ENCODE peak calls at places on chromosomes 3 and 15, in five cellular contexts. J is GM12878, R is DND-41, K is IMR-90, H is neural progenitor cell. P is an unnamed sample.

GRCh38 chr15:92647467-92648163 is 8.0 kb downstream of the FAM174B start:
- DNase-seq in J (no peak), R (no peak), K (no peak), H (peak), P (no peak)

GRCh38 chr15:66819084-66819483 is 117.0 kb downstream of the SMAD6 start:
- DNase-seq in J (peak), R (no peak), K (no peak), H (no peak), P (no peak)

GRCh38 chr15:62301993-62302665 is 137.0 kb upstream of the C2CD4B start:
- DNase-seq in J (no peak), R (no peak), K (peak), H (no peak), P (no peak)

GRCh38 chr3:185586644-185586964 is 509 bp downstream of the SENP2 start:
- DNase-seq in J (no peak), R (no peak), K (no peak), H (no peak), P (no peak)

GRCh38 chr3:41304603-41305002 is 105.3 kb downstream of the CTNNB1 start:
- DNase-seq in J (no peak), R (no peak), K (peak), H (no peak), P (no peak)

GRCh38 chr3:194178693-194179092 is 42.7 kb downstream of the HES1 start:
- DNase-seq in J (no peak), R (no peak), K (no peak), H (no peak), P (no peak)

GRCh38 chr3:183267140-183267539 is 14.1 kb downstream of the B3GNT5 start:
- DNase-seq in J (no peak), R (no peak), K (no peak), H (no peak), P (no peak)

GRCh38 chr3:50089603-50089945 is 855 bp downstream of the RBM5 start:
- DNase-seq in J (no peak), R (no peak), K (peak), H (peak), P (no peak)

GRCh38 chr15:69337133-69337532 is 38.4 kb downstream of the PAQR5 start:
- DNase-seq in J (no peak), R (no peak), K (peak), H (no peak), P (no peak)

GRCh38 chr3:37179144-37179967 is 5.0 kb upstream of the LRRFIP2 start:
- DNase-seq in J (no peak), R (no peak), K (no peak), H (no peak), P (no peak)

GRCh38 chr15:32803631-32804030 is 85.8 kb downstream of the GREM1 start:
- DNase-seq in J (no peak), R (no peak), K (peak), H (no peak), P (no peak)

GRCh38 chr3:106566277-106566676 is 697.5 kb upstream of the CBLB start:
- DNase-seq in J (peak), R (no peak), K (no peak), H (peak), P (no peak)

GRCh38 chr3:75814797-75815196 is 29.4 kb upstream of the ZNF717 start:
- DNase-seq in J (no peak), R (no peak), K (no peak), H (no peak), P (no peak)

GRCh38 chr3:8964436-8965370 is 1.4 kb upstream of the RAD18 start:
- DNase-seq in J (no peak), R (no peak), K (peak), H (no peak), P (no peak)

GRCh38 chr3:128075516-128076464 is 23.6 kb downstream of the SEC61A1 start:
- DNase-seq in J (no peak), R (no peak), K (peak), H (peak), P (peak)

DNA sequence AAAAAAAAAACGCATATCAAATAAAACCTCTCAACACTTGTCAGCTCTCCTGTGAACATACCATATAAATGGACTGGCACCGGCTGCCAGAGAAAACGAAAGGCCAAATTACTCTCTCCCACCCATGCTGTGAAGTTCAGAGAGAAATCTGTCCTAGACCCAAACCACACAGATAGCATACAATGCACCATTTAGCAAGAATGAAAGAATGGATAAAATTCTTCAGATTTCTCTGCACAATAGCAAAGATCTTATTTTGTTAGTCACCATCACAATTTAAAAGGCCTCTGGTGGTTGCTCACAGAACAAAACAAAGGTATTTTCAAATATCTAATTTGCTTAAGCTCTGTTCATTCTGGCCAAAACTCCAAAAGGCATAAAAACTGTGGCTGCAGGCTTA is 93.9 kb upstream of the BHLHE40 start:
- DNase-seq in J (no peak), R (no peak), K (no peak), H (no peak), P (no peak)
- H3K27ac ChIP-seq in J (no peak), R (no peak), K (no peak), H (no peak), P (no peak)

DNA sequence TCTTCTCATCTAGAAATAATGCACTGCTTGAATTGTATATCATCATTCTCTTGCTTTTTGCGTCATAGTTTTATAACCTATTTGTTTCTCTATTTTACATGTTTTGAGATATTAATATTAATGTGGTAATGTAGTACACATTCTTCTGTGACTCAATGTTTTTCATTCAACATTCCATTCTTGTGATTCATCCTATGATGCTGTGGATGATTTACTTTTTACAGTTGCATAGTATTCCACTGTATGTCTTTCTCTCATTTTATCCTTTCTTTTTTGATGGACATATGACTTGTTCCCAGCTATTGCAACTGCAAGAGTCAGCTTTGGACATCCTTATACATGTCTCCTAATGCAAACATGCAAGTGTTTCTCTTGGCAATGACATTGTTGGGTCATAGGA is 20.6 kb upstream of the VEPH1 start:
- DNase-seq in J (no peak), R (no peak), K (no peak), H (no peak), P (no peak)
- H3K27ac ChIP-seq in J (no peak), R (no peak), K (no peak), H (no peak), P (no peak)

DNA sequence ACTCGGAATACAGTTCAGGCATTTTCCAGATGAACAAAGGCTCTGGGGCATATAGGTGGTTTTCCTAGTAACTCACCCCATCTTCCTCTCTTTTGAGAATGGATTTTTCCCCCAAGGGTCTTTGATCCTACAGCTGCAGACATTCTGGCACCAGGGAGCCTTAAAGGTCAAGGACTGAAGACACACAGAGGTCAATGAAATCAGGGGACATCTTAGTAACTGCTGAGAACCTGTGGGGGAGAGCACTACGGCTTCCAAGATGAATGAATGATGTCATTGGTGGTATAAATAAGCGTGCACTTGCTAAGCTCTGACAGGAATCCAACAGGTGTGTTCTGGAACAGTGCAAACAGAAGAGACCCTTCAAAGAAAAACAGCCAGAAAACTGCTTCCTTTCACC is 36.3 kb downstream of the TMEM212 start:
- DNase-seq in J (no peak), R (no peak), K (no peak), H (no peak), P (no peak)
- H3K27ac ChIP-seq in J (no peak), R (no peak), K (no peak), H (no peak), P (no peak)

DNA sequence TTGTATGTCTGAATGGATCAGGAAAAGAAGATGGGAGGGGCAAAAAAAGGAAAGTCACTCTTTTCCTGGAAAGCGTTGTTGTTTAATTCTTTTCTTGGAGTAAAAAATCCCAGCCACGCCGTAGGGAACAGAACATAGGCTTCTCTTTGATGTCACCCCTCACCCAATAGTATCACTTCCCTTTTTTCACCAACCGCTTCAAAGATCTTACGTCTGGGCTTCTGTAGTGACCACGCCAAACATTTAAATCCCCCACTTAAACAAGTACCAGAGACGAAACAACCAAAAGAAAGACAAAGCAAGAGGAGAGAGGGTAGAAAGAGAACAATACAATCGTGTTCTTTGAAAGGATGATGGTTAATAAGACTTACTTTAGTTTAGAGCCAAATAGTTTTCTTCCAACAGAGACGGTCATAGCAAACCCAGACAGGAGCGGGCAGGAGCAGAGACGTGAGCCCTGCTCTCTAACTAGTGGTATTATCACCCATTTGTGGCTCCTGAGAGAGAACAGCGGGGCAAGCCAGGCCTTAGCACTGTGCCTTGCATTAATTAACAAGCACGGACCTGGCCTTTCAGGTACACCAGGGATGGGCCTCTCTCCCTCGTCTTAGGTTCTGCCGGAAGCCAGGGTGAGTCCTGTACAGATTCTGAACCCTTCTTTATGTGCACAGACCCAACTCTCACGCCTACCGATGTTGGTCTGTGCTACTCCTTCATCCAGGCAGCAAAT is 28.1 kb upstream of the BCL6 start:
- DNase-seq in J (peak), R (no peak), K (no peak), H (peak), P (peak)
- H3K27ac ChIP-seq in J (peak), R (no peak), K (no peak), H (no peak), P (peak)

DNA sequence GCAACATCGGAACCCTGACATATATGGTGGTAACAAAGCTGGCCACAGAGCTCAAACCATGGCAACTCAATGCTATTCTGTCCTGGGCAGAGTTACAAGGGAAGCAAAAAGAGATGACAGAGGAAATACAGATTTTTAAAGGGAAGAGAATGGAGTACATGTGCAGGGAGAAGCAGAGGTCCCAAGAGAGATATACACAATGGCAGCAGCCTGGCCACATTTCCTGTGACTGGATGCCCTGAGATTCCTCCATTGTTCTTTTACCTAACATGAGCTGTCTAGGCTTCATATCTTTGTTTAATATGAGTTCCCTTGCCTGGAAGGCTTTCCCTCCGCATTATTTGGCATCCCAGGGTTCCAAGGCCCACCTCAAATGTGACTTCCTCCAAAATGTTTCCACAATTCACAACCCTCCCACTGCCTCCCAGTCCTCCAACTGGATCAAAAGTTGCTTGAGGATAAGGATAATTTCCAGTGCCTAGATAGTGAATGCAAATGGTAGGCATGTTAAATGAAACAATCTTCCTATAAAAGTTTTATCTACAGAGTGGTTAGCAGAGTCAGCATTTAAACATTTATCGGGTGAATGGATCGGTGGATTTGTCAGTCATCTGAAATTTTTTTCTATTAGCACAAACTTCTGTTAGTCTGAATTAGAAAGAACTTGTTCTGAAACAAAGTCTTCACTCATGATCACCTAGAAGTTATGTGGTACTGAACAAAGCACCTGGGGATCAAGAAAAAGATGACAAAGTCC is 86.2 kb downstream of the DHX30 start:
- DNase-seq in J (no peak), R (no peak), K (no peak), H (no peak), P (no peak)
- H3K27ac ChIP-seq in J (no peak), R (no peak), K (no peak), H (peak), P (no peak)

DNA sequence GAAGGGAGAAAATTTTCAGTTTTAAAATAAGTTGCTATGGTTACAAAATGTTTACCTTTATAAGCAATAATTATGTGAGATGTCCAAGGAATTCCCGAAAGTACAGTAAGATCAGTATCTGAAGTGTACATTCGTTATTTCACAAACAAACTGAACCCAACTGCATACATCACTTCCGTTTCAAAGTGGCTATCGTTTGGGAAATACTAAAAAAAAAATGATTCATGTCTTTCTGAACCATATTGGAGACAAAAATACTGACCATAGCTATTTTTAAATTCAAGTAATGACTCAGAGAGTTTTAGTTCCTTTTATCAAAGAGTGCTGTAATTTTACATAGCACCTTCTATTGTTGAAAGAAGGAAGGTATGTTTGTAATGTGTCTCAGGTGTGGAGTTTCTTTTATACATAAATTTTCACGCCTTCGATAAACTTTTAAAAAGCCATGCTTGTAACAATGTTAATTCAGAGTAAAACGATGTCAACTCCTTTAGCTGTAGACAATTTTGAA is 8.0 kb upstream of the ANKRD28 start:
- DNase-seq in J (peak), R (no peak), K (peak), H (no peak), P (peak)
- H3K27ac ChIP-seq in J (peak), R (no peak), K (no peak), H (no peak), P (peak)

GRCh38 chr3:102181202-102181920 is 253.5 kb upstream of the ZPLD1 start:
- DNase-seq in J (no peak), R (no peak), K (peak), H (no peak), P (no peak)
- H3K27ac ChIP-seq in J (no peak), R (no peak), K (peak), H (no peak), P (no peak)